ENCODE peak calls at places on chromosome 3, in ten cellular contexts. G is neuronal stem cell, P is HFF-Myc, K is left lung, A is Peyer's patch, N is mesendoderm, J is astrocyte, C is fibroblast of mammary gland, W is Caco-2, U is skeletal muscle cell. D is an unnamed sample.

GRCh38 chr3:64049136-64049535 is 25.8 kb upstream of the PSMD6 start:
- DNase-seq in A (no peak), G (no peak), U (no peak), K (no peak), N (peak), C (peak), P (no peak), J (peak), W (no peak), D (no peak)

GRCh38 chr3:13420817-13421755 is 964 bp upstream of the NUP210 start:
- DNase-seq in P (no peak), K (no peak), G (peak), J (no peak), W (no peak), U (no peak), C (no peak), A (no peak), N (no peak), D (no peak)

GRCh38 chr3:111621535-111621934 is 26.4 kb upstream of the ZBED2 start:
- DNase-seq in N (peak), J (no peak), U (no peak), P (no peak), W (peak), A (no peak), C (no peak), G (peak), K (no peak), D (no peak)

GRCh38 chr3:66693461-66693912 is 192.7 kb upstream of the LRIG1 start:
- DNase-seq in C (peak), K (no peak), P (no peak), U (peak), A (no peak), N (no peak), J (peak), G (no peak), W (no peak), D (no peak)

GRCh38 chr3:157347577-157348303 is 88.9 kb upstream of the PTX3 start:
- DNase-seq in U (no peak), P (no peak), K (no peak), N (peak), W (peak), G (no peak), A (no peak), J (no peak), C (peak), D (no peak)

GRCh38 chr3:88334187-88334868 is 184.6 kb downstream of the C3orf38 start:
- DNase-seq in P (no peak), W (no peak), N (no peak), K (no peak), J (no peak), A (no peak), G (no peak), C (peak), U (no peak), D (no peak)

GRCh38 chr3:197733042-197733441 is 3.7 kb downstream of the RUBCN start:
- DNase-seq in G (no peak), U (no peak), K (no peak), C (no peak), J (no peak), A (no peak), W (no peak), N (no peak), P (no peak), D (no peak)

GRCh38 chr3:32591960-32592462 is 21.4 kb upstream of the DYNC1LI1 start:
- DNase-seq in N (no peak), C (no peak), K (no peak), J (no peak), U (no peak), W (no peak), G (no peak), P (no peak), A (no peak), D (no peak)

GRCh38 chr3:34009480-34009844 is 211.0 kb downstream of the PDCD6IP start:
- DNase-seq in W (no peak), G (no peak), A (no peak), U (peak), K (no peak), J (no peak), P (no peak), C (no peak), N (no peak), D (no peak)

GRCh38 chr3:188671941-188672340 is 499.8 kb upstream of the TPRG1 start:
- DNase-seq in P (no peak), J (no peak), W (no peak), G (no peak), K (no peak), A (no peak), N (no peak), U (no peak), C (no peak), D (no peak)

GRCh38 chr3:28835751-28836150 is 445.1 kb upstream of the RBMS3 start:
- DNase-seq in G (no peak), A (no peak), W (no peak), K (peak), J (no peak), P (no peak), U (no peak), N (peak), C (no peak), D (no peak)

DNA sequence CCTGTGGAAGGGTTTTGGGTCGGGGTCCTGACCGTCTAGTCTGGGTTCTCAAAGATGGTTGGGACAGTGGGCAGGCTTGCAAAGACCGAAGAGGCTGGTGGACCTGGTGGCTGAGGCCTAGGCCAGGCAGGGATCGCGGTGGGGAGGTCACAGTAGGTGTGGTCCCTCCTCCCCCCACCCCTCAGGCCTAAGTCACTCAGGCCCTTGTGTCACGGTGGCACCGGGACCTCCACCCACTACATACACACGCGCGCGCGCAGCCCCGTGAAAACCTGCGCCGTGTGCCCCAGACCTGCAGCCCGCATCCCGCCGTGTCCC is 24.2 kb downstream of the SEC61A1 start:
- DNase-seq in N (no peak), U (no peak), P (no peak), G (no peak), C (no peak), K (no peak), W (no peak), J (no peak), A (no peak), D (peak)
- H3K4me3 ChIP-seq in N (no peak), U (peak), P (no peak), G (peak), C (no peak), K (peak), W (no peak), J (peak), A (peak), D (peak)

GRCh38 chr3:35946121-35946856 is 307.0 kb downstream of the ARPP21 start:
- DNase-seq in C (peak), P (no peak), W (no peak), N (peak), K (no peak), U (no peak), A (no peak), J (no peak), G (peak), D (no peak)

GRCh38 chr3:35950045-35950444 is 310.7 kb downstream of the ARPP21 start:
- DNase-seq in N (no peak), K (no peak), A (no peak), C (peak), J (no peak), G (no peak), U (no peak), W (no peak), P (no peak), D (no peak)

GRCh38 chr3:35946857-35947514 is 307.7 kb downstream of the ARPP21 start:
- DNase-seq in W (peak), G (no peak), A (no peak), K (no peak), U (no peak), C (no peak), N (no peak), P (no peak), J (no peak), D (no peak)

DNA sequence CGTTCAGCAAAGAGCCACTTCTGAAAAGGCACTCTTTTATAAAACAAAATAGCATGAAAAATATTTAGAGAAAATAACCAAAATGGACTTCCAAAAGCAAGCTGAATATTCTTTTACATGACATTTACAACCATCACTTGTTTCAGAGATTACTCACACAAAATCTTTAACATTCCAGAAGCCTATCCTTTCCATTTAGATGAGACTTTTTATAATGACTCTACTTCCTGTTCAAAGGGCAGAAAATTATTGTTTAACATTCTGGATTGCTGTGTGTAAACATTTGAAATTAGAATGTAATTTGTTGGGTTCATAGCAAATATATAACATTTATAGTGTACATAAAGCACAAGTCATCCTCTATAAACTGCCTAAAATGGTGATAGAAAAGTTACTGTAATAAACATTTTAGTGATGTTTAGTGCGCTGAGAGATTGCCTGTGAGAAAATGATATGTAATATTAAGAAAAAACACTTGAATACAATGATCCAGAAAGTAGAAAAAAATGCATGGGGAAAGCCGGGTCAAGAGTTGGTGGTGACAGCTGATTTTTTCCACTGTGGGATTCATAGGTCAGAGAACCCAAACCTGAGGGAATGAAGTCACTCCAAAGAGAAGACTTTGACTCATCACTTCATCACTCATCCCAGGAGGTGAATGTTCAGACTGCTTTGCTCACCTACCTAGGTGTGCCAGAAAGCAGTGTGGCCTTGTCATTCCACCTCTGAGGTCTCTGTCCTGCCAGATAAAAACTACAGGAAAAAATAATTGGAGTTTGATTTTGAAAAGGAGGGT is 305.8 kb downstream of the ARPP21 start:
- DNase-seq in G (no peak), N (peak), U (no peak), W (no peak), K (no peak), J (peak), P (no peak), C (peak), A (no peak), D (no peak)
- H3K4me3 ChIP-seq in G (no peak), N (no peak), U (no peak), W (no peak), K (no peak), J (no peak), P (no peak), C (no peak), A (no peak), D (no peak)

GRCh38 chr3:27573780-27574437 is 89.7 kb upstream of the SLC4A7 start:
- DNase-seq in U (no peak), N (no peak), K (no peak), P (no peak), G (no peak), C (peak), W (no peak), A (no peak), J (peak), D (no peak)

GRCh38 chr3:27576171-27576570 is 92.0 kb upstream of the SLC4A7 start:
- DNase-seq in P (no peak), K (no peak), J (no peak), A (no peak), C (no peak), N (no peak), W (no peak), U (no peak), G (no peak), D (no peak)

GRCh38 chr3:27577504-27577903 is 93.3 kb upstream of the SLC4A7 start:
- DNase-seq in P (no peak), G (no peak), U (no peak), N (no peak), W (no peak), J (no peak), C (peak), K (no peak), A (no peak), D (no peak)

GRCh38 chr3:27575509-27575908 is 91.3 kb upstream of the SLC4A7 start:
- DNase-seq in N (no peak), K (no peak), J (no peak), A (no peak), P (no peak), C (peak), G (no peak), U (no peak), W (no peak), D (no peak)

DNA sequence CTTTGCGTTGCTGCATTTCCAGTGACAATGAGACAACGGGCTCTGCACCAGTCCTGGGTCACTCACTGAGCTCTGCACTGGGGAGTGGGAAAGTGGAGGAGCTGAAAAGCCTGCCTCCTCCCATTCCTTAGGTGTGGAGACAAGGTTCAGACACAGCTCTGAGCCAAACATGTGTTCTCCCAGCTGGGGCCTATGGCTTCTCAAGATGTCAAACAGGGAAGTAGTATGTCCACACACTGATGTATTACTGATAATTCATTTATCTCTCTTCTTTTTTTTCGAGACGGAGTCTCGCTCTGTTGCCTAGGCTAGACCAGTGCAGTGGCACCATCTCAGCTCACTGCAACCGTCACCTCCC is 90.2 kb upstream of the SLC4A7 start:
- DNase-seq in A (no peak), K (no peak), J (no peak), C (no peak), W (no peak), G (no peak), P (no peak), U (no peak), N (no peak), D (no peak)
- H3K4me3 ChIP-seq in A (no peak), K (no peak), J (no peak), C (no peak), W (no peak), G (no peak), P (no peak), U (no peak), N (no peak), D (no peak)

DNA sequence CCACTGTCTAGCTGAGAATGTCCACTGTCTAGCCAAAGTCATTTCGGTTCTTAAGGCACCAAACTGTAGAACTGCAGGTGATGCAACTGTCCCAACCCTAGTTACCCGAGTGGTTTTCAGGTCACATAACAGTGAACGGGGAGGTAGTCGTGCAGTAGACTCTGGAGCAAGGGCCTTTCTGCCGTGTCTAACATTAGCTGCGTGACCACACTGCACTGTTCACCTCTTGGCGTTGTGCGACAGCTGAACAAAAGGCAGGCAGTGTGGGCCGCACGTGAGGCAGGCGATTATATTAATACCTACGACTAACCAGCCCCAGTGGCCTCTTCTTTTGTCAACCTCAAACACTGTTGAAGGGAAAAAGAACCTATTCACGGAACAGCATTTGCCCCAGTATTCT is 2.8 kb downstream of the LRRN1 start:
- DNase-seq in U (no peak), K (no peak), J (no peak), P (no peak), N (peak), W (no peak), A (no peak), G (peak), C (no peak), D (no peak)
- H3K4me3 ChIP-seq in U (no peak), K (no peak), J (peak), P (no peak), N (peak), W (no peak), A (no peak), G (peak), C (no peak), D (no peak)

GRCh38 chr3:152374260-152374990 is 105.7 kb downstream of the MBNL1 start:
- DNase-seq in J (no peak), K (no peak), W (no peak), C (peak), G (no peak), P (no peak), U (no peak), N (no peak), A (no peak), D (no peak)

GRCh38 chr3:152376351-152377183 is 107.8 kb downstream of the MBNL1 start:
- DNase-seq in U (peak), G (no peak), N (no peak), J (peak), C (peak), W (no peak), P (no peak), A (no peak), K (no peak), D (no peak)

GRCh38 chr3:152379415-152380042 is 110.8 kb downstream of the MBNL1 start:
- DNase-seq in W (no peak), G (no peak), A (no peak), K (no peak), C (no peak), J (no peak), U (no peak), N (no peak), P (no peak), D (no peak)

GRCh38 chr3:152375546-152375945 is 106.8 kb downstream of the MBNL1 start:
- DNase-seq in A (no peak), N (no peak), W (no peak), U (no peak), J (peak), K (no peak), C (peak), P (no peak), G (no peak), D (no peak)

DNA sequence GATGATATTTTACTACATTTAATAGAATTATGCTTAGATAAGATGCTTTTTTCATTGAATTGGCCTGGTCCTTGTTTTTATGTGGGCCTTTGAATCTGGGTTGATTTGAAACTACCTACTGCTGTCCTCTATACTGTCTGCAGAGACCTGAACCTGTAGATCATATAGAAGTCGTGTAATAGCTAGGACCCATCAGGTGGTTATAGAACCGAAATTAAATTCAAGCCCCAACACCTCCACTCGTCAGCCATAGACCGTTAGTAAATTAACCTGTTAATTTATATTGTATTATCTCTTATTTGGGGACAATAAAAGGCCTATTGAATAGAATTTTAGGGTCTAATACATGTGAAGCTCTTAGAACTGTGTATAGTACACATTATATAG is 108.4 kb downstream of the MBNL1 start:
- DNase-seq in K (no peak), C (no peak), N (no peak), W (no peak), J (no peak), U (no peak), A (no peak), G (no peak), P (no peak), D (no peak)
- H3K4me3 ChIP-seq in K (no peak), C (no peak), N (no peak), W (no peak), J (no peak), U (no peak), A (no peak), G (no peak), P (no peak), D (no peak)

DNA sequence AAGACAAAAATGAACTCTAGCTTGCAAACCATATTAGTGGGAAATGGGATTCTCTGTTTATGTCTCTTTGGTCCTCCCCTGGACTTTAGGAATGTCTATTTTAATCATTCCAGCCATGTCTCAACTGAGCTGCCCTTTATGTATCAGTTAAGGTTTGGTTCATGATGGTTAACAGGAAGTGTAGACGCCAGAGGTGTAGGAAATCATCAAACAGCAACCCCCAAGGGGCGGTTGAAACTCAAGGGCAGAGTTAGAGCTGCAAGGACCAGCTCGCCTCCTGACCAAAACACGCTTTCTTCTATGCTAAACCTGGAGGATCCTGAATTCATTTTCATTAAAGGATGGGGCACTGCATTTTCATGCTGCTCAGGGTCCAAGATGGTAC is 53.7 kb upstream of the HEG1 start:
- DNase-seq in K (no peak), U (no peak), P (no peak), C (no peak), W (no peak), N (no peak), G (no peak), A (no peak), J (no peak), D (no peak)
- H3K4me3 ChIP-seq in K (no peak), U (no peak), P (no peak), C (no peak), W (no peak), N (no peak), G (no peak), A (no peak), J (no peak), D (no peak)

GRCh38 chr3:42148982-42149432 is 57.9 kb downstream of the TRAK1 start:
- DNase-seq in P (peak), W (peak), K (no peak), N (peak), G (peak), J (peak), A (no peak), C (peak), U (peak), D (peak)
- H3K4me3 ChIP-seq in P (no peak), W (no peak), K (no peak), N (no peak), G (no peak), J (no peak), A (no peak), C (no peak), U (no peak), D (no peak)

D was measured in suprapubic skin.